ENCODE peak calls at places on chromosome 11, in eight cellular contexts. M is head of caudate nucleus; D is thoracic aorta; I is stimulated activated CD8-positive, alpha-beta memory T cell treated with anti-CD3 and anti-CD28 coated beads, Interleukin-4, amount 100 ng/mL, for 48 hours; H is RCC 7860; L is occipital lobe; J is AG10803; B is NCI-H460. U is an unnamed sample.

GRCh38 chr11:44618561-44619425 is 53.3 kb downstream of the CD82 start:
- DNase-seq in M (peak), D (peak), I (peak), H (no peak), L (no peak), J (no peak), B (no peak), U (no peak)

GRCh38 chr11:11978792-11979486 is 29.5 kb downstream of the DKK3 start:
- DNase-seq in M (no peak), D (no peak), I (peak), H (peak), L (no peak), J (peak), B (no peak), U (peak)

GRCh38 chr11:82038151-82038550 is 695.5 kb downstream of the FAM181B start:
- DNase-seq in M (no peak), D (no peak), I (no peak), H (no peak), L (no peak), J (no peak), B (no peak), U (peak)

GRCh38 chr11:96337541-96338530 is 5.2 kb downstream of the MAML2 start:
- DNase-seq in M (peak), D (no peak), I (peak), H (no peak), L (no peak), J (peak), B (no peak), U (no peak)

GRCh38 chr11:33804471-33804870 is 30.2 kb upstream of the FBXO3 start:
- DNase-seq in M (no peak), D (no peak), I (no peak), H (no peak), L (no peak), J (no peak), B (no peak), U (no peak)

GRCh38 chr11:8685306-8685705 is 2.7 kb downstream of the RPL27A start:
- DNase-seq in M (no peak), D (no peak), I (no peak), H (no peak), L (no peak), J (no peak), B (no peak), U (no peak)

GRCh38 chr11:31487848-31488247 is 21.6 kb downstream of the IMMP1L start:
- DNase-seq in M (no peak), D (no peak), I (no peak), H (peak), L (no peak), J (peak), B (peak), U (peak)

GRCh38 chr11:133905677-133906156 is 51.1 kb downstream of the IGSF9B start:
- DNase-seq in M (no peak), D (no peak), I (no peak), H (no peak), L (no peak), J (no peak), B (no peak), U (no peak)